ENCODE peak calls at places on chromosome 5, in eight cellular contexts. F is lower leg skin; D is aorta; Q is stimulated activated CD8-positive, alpha-beta memory T cell treated with anti-CD3 and anti-CD28 coated beads, Interleukin-12 subunit alpha, Interleukin-12 subunit beta, amount 100 ng/mL, for 4 hours; P is BE2C; E is sciatic nerve; J is AG20443; W is NCI-H2081. Y is an unnamed sample.

GRCh38 chr5:163943546-163943945 is 438.1 kb downstream of the MAT2B start:
- DNase-seq in F (no peak), D (no peak), Q (no peak), P (no peak), E (no peak), J (no peak), W (no peak), Y (no peak)

GRCh38 chr5:164475339-164475977 is 970.0 kb downstream of the MAT2B start:
- DNase-seq in F (no peak), D (no peak), Q (no peak), P (no peak), E (no peak), J (no peak), W (peak), Y (no peak)

GRCh38 chr5:128711216-128711615 is 173.2 kb upstream of the FBN2 start:
- DNase-seq in F (no peak), D (no peak), Q (no peak), P (no peak), E (no peak), J (no peak), W (no peak), Y (no peak)

GRCh38 chr5:76601470-76601869 is 21.7 kb downstream of the F2RL2 start:
- DNase-seq in F (no peak), D (no peak), Q (no peak), P (peak), E (no peak), J (peak), W (peak), Y (no peak)

GRCh38 chr5:84255318-84255717 is 129.4 kb downstream of the EDIL3 start:
- DNase-seq in F (no peak), D (no peak), Q (no peak), P (no peak), E (no peak), J (peak), W (no peak), Y (no peak)

GRCh38 chr5:145805819-145806218 is 29.3 kb downstream of the PRELID2 start:
- DNase-seq in F (no peak), D (no peak), Q (no peak), P (no peak), E (no peak), J (no peak), W (no peak), Y (no peak)

GRCh38 chr5:113215401-113216060 is 219.3 kb downstream of the TSSK1B start:
- DNase-seq in F (no peak), D (no peak), Q (no peak), P (no peak), E (no peak), J (peak), W (no peak), Y (no peak)

GRCh38 chr5:77449981-77450380 is 42.1 kb downstream of the WDR41 start:
- DNase-seq in F (no peak), D (no peak), Q (no peak), P (no peak), E (no peak), J (no peak), W (no peak), Y (no peak)

GRCh38 chr5:59588922-59589321 is 304.6 kb downstream of the PDE4D start:
- DNase-seq in F (no peak), D (no peak), Q (no peak), P (no peak), E (no peak), J (peak), W (no peak), Y (no peak)

GRCh38 chr5:65837139-65837538 is 89.2 kb upstream of the ERBIN start:
- DNase-seq in F (no peak), D (no peak), Q (no peak), P (no peak), E (no peak), J (peak), W (no peak), Y (no peak)

GRCh38 chr5:145838276-145838675 is 3.1 kb upstream of the PRELID2 start:
- DNase-seq in F (no peak), D (no peak), Q (no peak), P (no peak), E (no peak), J (no peak), W (no peak), Y (no peak)

GRCh38 chr5:158313739-158314464 is 455.0 kb upstream of the CLINT1 start:
- DNase-seq in F (no peak), D (no peak), Q (no peak), P (no peak), E (no peak), J (peak), W (no peak), Y (no peak)

GRCh38 chr5:66958126-66958983 is 238.2 kb downstream of the CD180 start:
- DNase-seq in F (no peak), D (no peak), Q (no peak), P (no peak), E (no peak), J (peak), W (no peak), Y (no peak)

GRCh38 chr5:57302164-57302563 is 128.3 kb downstream of the GPBP1 start:
- DNase-seq in F (no peak), D (no peak), Q (no peak), P (no peak), E (no peak), J (no peak), W (peak), Y (no peak)

GRCh38 chr5:102625446-102625845 is 126.6 kb upstream of the SLCO6A1 start:
- DNase-seq in F (no peak), D (no peak), Q (no peak), P (no peak), E (no peak), J (no peak), W (no peak), Y (no peak)